ENCODE peak calls at places on chromosomes 2 and 18, in five cellular contexts. J, E, Y, R and U are unnamed samples. For H3K27me3, the result is how much of the 10 kb centered on the place peaks cover.

GRCh38 chr2:127525692-127526141 is 572 bp downstream of the IWS1 start:
- DNase-seq in J (no peak), E (no peak), Y (peak), R (no peak), U (peak)

GRCh38 chr2:41595235-41595634 is 452.6 kb upstream of the PKDCC start:
- DNase-seq in J (no peak), E (no peak), Y (no peak), R (no peak), U (peak)

GRCh38 chr18:74155276-74155675 is 7.0 kb downstream of the TIMM21 start:
- DNase-seq in J (no peak), E (no peak), Y (no peak), R (no peak), U (no peak)

GRCh38 chr2:235170016-235170415 is 218.2 kb downstream of the SH3BP4 start:
- DNase-seq in J (no peak), E (no peak), Y (peak), R (no peak), U (peak)

GRCh38 chr2:112891333-112891950 is 19.5 kb upstream of the IL37 start:
- DNase-seq in J (no peak), E (no peak), Y (no peak), R (no peak), U (peak)

GRCh38 chr18:75105551-75106254 is 103.2 kb downstream of the PTGR3 start:
- DNase-seq in J (no peak), E (no peak), Y (no peak), R (no peak), U (no peak)

GRCh38 chr2:12196495-12196894 is 450.1 kb downstream of the LPIN1 start:
- DNase-seq in J (no peak), E (no peak), Y (no peak), R (no peak), U (no peak)

GRCh38 chr2:233209978-233210680 is 41.3 kb upstream of the ATG16L1 start:
- DNase-seq in J (no peak), E (no peak), Y (no peak), R (no peak), U (peak)

GRCh38 chr2:9809064-9809356 is 34.3 kb upstream of the TAF1B start:
- DNase-seq in J (no peak), E (no peak), Y (no peak), R (no peak), U (peak)

GRCh38 chr2:73897240-73897583 is 4.4 kb downstream of the ACTG2 start:
- DNase-seq in J (no peak), E (no peak), Y (no peak), R (no peak), U (no peak)

GRCh38 chr2:22360735-22361374 is 1024.1 kb upstream of the KLHL29 start:
- DNase-seq in J (peak), E (no peak), Y (no peak), R (no peak), U (peak)

GRCh38 chr2:146940016-146940685 is 904.7 kb upstream of the ACVR2A start:
- DNase-seq in J (no peak), E (no peak), Y (no peak), R (no peak), U (no peak)

GRCh38 chr2:95267458-95268207 is 6.6 kb upstream of the PROM2 start:
- DNase-seq in J (no peak), E (no peak), Y (no peak), R (no peak), U (no peak)

GRCh38 chr2:228681426-228681825 is 499.9 kb upstream of the SPHKAP start:
- DNase-seq in J (no peak), E (no peak), Y (no peak), R (no peak), U (peak)

GRCh38 chr18:67599277-67599676 is 82.8 kb upstream of the DSEL start:
- DNase-seq in J (peak), E (no peak), Y (peak), R (no peak), U (peak)

GRCh38 chr2:187215576-187216240 is 232.3 kb downstream of the CALCRL start:
- DNase-seq in J (no peak), E (no peak), Y (no peak), R (no peak), U (peak)

GRCh38 chr2:36951574-36951973 is 14.8 kb downstream of the STRN start:
- DNase-seq in J (no peak), E (no peak), Y (no peak), R (no peak), U (peak)

GRCh38 chr2:237674731-237675276 is 47.4 kb downstream of the LRRFIP1 start:
- DNase-seq in J (peak), E (peak), Y (peak), R (peak), U (peak)

GRCh38 chr2:168851674-168852320 is 38.4 kb downstream of the SPC25 start:
- DNase-seq in J (no peak), E (no peak), Y (no peak), R (peak), U (peak)

GRCh38 chr2:67272195-67272594 is 124.9 kb upstream of the ETAA1 start:
- DNase-seq in J (no peak), E (no peak), Y (no peak), R (no peak), U (peak)

GRCh38 chr2:12087671-12088380 is 341.4 kb downstream of the LPIN1 start:
- DNase-seq in J (peak), E (no peak), Y (no peak), R (no peak), U (peak)

GRCh38 chr2:98729652-98730051 is 1.3 kb downstream of the MGAT4A start:
- DNase-seq in J (no peak), E (no peak), Y (no peak), R (no peak), U (no peak)

GRCh38 chr18:58128286-58129018 is 84.4 kb downstream of the NEDD4L start:
- DNase-seq in J (peak), E (no peak), Y (no peak), R (peak), U (no peak)

GRCh38 chr2:37781028-37781427 is 109.6 kb upstream of the CDC42EP3 start:
- DNase-seq in J (no peak), E (no peak), Y (peak), R (no peak), U (peak)

GRCh38 chr2:17166506-17166905 is 351.7 kb downstream of the RAD51AP2 start:
- DNase-seq in J (peak), E (no peak), Y (no peak), R (no peak), U (peak)

GRCh38 chr2:3188405-3188946 is 189.1 kb downstream of the EIPR1 start:
- DNase-seq in J (no peak), E (no peak), Y (no peak), R (no peak), U (no peak)

GRCh38 chr2:121722479-121722878 is 14.2 kb downstream of the NIFK start:
- DNase-seq in J (no peak), E (no peak), Y (peak), R (no peak), U (peak)

GRCh38 chr18:44096016-44096415 is 584.7 kb upstream of the SETBP1 start:
- DNase-seq in J (no peak), E (no peak), Y (no peak), R (no peak), U (peak)

GRCh38 chr2:128271891-128272585 is 46.6 kb downstream of the HS6ST1 start:
- DNase-seq in J (no peak), E (peak), Y (no peak), R (no peak), U (no peak)

GRCh38 chr2:233691443-233692433 is 952 bp upstream of the UGT1A6 start:
- DNase-seq in J (no peak), E (no peak), Y (no peak), R (no peak), U (peak)

GRCh38 chr18:41905786-41906527 is 49.1 kb upstream of the PIK3C3 start:
- DNase-seq in J (no peak), E (no peak), Y (no peak), R (no peak), U (no peak)

GRCh38 chr2:180124273-180124881 is 117.3 kb upstream of the CWC22 start:
- DNase-seq in J (no peak), E (no peak), Y (peak), R (no peak), U (peak)

GRCh38 chr2:173749315-173749714 is 215.9 kb downstream of the SP3 start:
- DNase-seq in J (peak), E (no peak), Y (peak), R (no peak), U (peak)

GRCh38 chr2:38685116-38685735 is 19.3 kb downstream of the GALM start:
- DNase-seq in J (no peak), E (no peak), Y (no peak), R (peak), U (peak)

DNA sequence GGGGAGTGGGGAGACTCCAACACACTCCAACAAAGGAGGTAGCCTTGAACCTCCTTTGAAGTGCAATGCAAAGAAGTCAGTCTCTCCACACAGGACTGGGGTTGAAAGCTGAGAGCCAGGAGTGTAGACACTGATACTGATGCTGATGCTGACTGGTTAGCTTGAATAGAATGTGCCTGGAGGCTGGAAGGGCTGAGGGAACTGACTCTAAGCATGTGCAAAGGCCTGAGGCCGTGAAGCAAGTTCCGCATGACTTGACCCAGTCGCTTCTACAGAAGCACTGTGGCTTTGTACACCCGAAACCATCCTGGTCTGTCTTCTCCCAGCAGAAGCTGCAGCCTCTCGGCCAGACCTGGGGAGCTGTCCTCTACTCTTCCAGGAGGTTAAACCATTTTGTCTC is 10.4 kb downstream of the FOXI3 start:
- DNase-seq in J (no peak), E (no peak), Y (no peak), R (no peak), U (no peak)
- H3K27me3 ChIP-seq in J (under half), E (under half), Y (under half), R (under half), U (under half)

DNA sequence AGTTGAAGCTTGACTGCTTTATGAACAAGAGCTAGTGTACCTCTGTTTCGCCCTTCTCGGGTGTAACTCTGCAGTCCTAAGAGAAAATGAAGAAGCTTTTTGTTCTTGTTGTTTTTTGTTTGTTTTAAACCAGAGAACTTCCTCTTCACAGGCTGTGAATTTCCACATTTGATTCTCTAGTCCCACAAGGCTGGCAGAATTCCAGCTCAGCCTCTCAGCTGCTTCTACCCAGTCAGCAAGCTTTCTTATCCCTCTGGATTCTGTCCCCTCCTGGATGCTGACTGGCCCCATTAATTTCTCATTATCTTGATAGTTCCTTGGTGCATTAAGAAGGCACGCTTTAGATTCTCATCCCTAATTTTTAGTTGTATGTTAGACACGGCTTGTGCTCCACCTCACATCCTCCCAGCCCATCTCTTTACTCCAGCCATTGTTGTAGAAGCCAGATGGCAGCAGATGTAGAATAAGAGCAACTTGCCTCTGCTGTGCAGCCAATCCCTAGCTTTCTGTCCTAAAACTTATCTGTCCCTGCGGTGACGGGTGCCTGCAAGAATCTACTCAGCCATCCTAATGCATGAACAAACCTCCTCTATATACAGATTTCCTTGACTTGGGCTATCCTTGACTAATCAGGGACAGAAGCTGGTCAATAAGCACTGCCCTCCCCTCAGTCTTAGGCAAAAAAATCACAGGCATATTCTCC is 12.4 kb upstream of the RESP18 start:
- DNase-seq in J (no peak), E (no peak), Y (no peak), R (peak), U (no peak)
- H3K27me3 ChIP-seq in J (under half), E (under half), Y (under half), R (under half), U (under half)

DNA sequence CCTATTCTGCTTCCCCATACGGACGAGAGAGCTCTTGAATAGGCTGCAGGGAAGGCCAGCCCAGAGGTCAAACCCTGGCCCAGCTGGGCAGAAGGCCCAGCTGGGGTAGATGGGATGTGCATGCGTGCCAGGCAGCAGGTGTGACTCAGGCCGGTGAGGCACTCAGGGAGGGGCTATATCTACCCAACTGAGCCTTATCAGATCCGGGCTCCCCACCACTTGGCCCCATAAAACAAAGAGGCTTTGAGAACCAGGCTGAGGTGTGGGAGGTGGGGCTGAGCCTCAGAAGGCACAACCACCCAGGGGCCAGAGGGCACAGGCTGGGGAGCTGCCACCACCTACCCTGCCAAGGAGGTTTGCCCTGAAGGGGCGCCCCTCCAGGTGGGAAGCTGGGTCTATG is 8.0 kb upstream of the CFAP65 start:
- DNase-seq in J (no peak), E (no peak), Y (no peak), R (no peak), U (no peak)
- H3K27me3 ChIP-seq in J (under half), E (under half), Y (under half), R (under half), U (under half)

GRCh38 chr18:38635706-38636105 is 1070.1 kb upstream of the CELF4 start:
- DNase-seq in J (no peak), E (no peak), Y (no peak), R (no peak), U (no peak)
- H3K27me3 ChIP-seq in J (under half), E (under half), Y (under half), R (under half), U (under half)

GRCh38 chr2:222297600-222297935 is 1.2 kb downstream of the PAX3 start:
- DNase-seq in J (no peak), E (no peak), Y (no peak), R (no peak), U (no peak)
- H3K27me3 ChIP-seq in J (half or more), E (under half), Y (under half), R (under half), U (half or more)

GRCh38 chr18:77127769-77128671 is 4.6 kb downstream of the MBP start:
- DNase-seq in J (peak), E (peak), Y (peak), R (peak), U (peak)

GRCh38 chr18:77130229-77131099 is 2.1 kb downstream of the MBP start:
- DNase-seq in J (no peak), E (peak), Y (no peak), R (no peak), U (no peak)

GRCh38 chr18:77131100-77131651 is 1.4 kb downstream of the MBP start:
- DNase-seq in J (no peak), E (peak), Y (no peak), R (no peak), U (no peak)

GRCh38 chr18:77131652-77132368 is 773 bp downstream of the MBP start:
- DNase-seq in J (no peak), E (peak), Y (no peak), R (peak), U (no peak)

DNA sequence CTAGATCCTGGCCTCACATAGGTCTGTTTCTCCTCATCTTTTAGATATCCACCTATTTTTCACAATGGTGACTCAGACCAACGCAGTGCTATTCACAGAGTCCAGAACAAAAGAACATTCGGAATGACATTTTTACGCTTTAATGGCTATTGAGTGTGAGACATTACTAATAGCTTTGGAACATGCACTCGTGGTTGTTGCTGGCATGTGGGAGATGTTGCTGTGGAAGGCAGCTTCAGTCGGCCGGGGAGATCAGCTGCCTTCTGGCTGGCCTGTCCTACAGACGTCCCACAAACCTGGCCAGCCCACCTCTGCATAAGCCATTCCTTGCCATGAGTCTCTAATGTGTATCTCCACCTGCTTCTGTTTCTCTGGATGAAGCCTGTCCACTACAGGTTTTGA is 3.4 kb downstream of the MBP start:
- DNase-seq in J (peak), E (peak), Y (peak), R (no peak), U (peak)
- H3K27me3 ChIP-seq in J (under half), E (under half), Y (under half), R (under half), U (under half)

DNA sequence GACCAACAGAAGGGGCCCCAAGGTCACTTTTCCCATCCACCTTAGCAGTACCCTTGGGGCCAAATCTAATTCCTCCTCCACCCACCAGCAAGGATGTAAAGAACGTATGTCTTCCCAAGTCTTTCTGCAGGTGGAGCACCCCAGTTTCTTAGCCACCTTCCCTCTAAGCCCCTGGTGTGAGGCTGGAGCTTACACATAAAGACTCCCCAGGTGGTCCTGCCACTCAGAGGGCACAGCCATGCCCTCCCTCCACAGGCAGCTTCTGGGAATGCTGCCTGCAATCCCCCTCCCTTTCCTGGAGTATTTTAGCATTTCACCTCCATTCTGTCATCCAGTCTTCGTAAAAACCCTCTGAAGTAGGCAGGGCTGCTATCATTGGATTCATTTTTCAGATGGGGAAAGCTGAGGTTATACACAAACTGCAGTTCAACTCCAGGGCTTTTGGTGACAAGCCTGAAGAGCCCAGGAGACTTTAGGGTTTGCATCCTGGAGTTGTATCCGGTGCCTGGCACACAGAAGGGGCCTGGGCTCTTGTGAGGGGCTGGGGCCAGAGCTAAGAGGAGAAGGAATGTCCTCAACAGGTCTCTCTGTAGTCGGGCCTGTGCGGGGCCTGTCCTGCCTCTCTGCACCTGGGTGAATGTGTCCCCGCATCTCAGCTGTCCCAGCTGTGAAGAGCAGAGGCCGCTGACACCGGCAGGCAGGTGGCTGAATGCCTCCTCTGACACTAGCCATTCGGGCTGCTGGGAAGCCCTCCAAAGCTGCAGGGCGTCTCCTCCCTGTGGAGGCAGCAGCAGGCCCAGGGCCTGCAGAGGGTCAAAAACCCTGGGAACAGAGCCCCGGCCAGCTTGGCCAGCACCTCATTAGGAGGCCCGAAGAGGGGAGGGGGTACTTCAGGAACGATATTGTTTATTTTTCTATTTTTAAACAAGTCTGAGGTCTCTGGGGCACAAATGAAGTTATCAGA is 27.6 kb downstream of the CIB4 start:
- DNase-seq in J (no peak), E (no peak), Y (no peak), R (no peak), U (no peak)
- H3K27me3 ChIP-seq in J (under half), E (under half), Y (under half), R (under half), U (under half)

GRCh38 chr2:218886461-218886947 is 5.9 kb downstream of the WNT10A start:
- DNase-seq in J (no peak), E (no peak), Y (no peak), R (no peak), U (no peak)
- H3K27me3 ChIP-seq in J (under half), E (under half), Y (half or more), R (under half), U (under half)